ENCODE peak calls at places on chromosomes 4 and X, in six cellular contexts. One of them, this sample, is unnamed.

GRCh38 chr4:149522031-149522430 is 293.6 kb downstream of the IQCM start:
- DNase-seq in heart left ventricle: no peak
- DNase-seq in CD8-positive, alpha-beta T cell: no peak
- DNase-seq in tibial artery: no peak
- DNase-seq in PC-9: no peak
- DNase-seq in cardiac fibroblast: no peak
- DNase-seq in this sample: no peak

GRCh38 chr4:129429566-129430339 is 333.8 kb downstream of the C4orf33 start:
- DNase-seq in heart left ventricle: no peak
- DNase-seq in CD8-positive, alpha-beta T cell: no peak
- DNase-seq in tibial artery: no peak
- DNase-seq in PC-9: no peak
- DNase-seq in cardiac fibroblast: peak
- DNase-seq in this sample: no peak

GRCh38 chr4:31341601-31342375 is 621.6 kb downstream of the PCDH7 start:
- DNase-seq in heart left ventricle: no peak
- DNase-seq in CD8-positive, alpha-beta T cell: no peak
- DNase-seq in tibial artery: no peak
- DNase-seq in PC-9: no peak
- DNase-seq in cardiac fibroblast: no peak
- DNase-seq in this sample: no peak

GRCh38 chr4:157226601-157227000 is 6.1 kb downstream of the GRIA2 start:
- DNase-seq in heart left ventricle: no peak
- DNase-seq in CD8-positive, alpha-beta T cell: no peak
- DNase-seq in tibial artery: no peak
- DNase-seq in PC-9: no peak
- DNase-seq in cardiac fibroblast: no peak
- DNase-seq in this sample: no peak

GRCh38 chr4:88965053-88965452 is 91.9 kb downstream of the FAM13A start:
- DNase-seq in heart left ventricle: no peak
- DNase-seq in CD8-positive, alpha-beta T cell: no peak
- DNase-seq in tibial artery: no peak
- DNase-seq in PC-9: no peak
- DNase-seq in cardiac fibroblast: no peak
- DNase-seq in this sample: no peak

GRCh38 chr4:79575709-79576479 is 167.9 kb upstream of the GK2 start:
- DNase-seq in heart left ventricle: no peak
- DNase-seq in CD8-positive, alpha-beta T cell: no peak
- DNase-seq in tibial artery: no peak
- DNase-seq in PC-9: no peak
- DNase-seq in cardiac fibroblast: no peak
- DNase-seq in this sample: no peak

GRCh38 chr4:44100456-44100855 is 348.2 kb downstream of the KCTD8 start:
- DNase-seq in heart left ventricle: no peak
- DNase-seq in CD8-positive, alpha-beta T cell: no peak
- DNase-seq in tibial artery: no peak
- DNase-seq in PC-9: no peak
- DNase-seq in cardiac fibroblast: no peak
- DNase-seq in this sample: no peak

GRCh38 chr4:174256277-174256713 is 27.2 kb downstream of the FBXO8 start:
- DNase-seq in heart left ventricle: no peak
- DNase-seq in CD8-positive, alpha-beta T cell: no peak
- DNase-seq in tibial artery: no peak
- DNase-seq in PC-9: no peak
- DNase-seq in cardiac fibroblast: peak
- DNase-seq in this sample: no peak

GRCh38 chrX:92232182-92232581 is 453.0 kb downstream of the PCDH11X start:
- DNase-seq in heart left ventricle: no peak
- DNase-seq in CD8-positive, alpha-beta T cell: no peak
- DNase-seq in tibial artery: no peak
- DNase-seq in PC-9: no peak
- DNase-seq in cardiac fibroblast: no peak
- DNase-seq in this sample: no peak

GRCh38 chrX:66579219-66579618 is 59.7 kb downstream of the EDA2R start:
- DNase-seq in heart left ventricle: no peak
- DNase-seq in CD8-positive, alpha-beta T cell: no peak
- DNase-seq in tibial artery: no peak
- DNase-seq in PC-9: no peak
- DNase-seq in cardiac fibroblast: no peak
- DNase-seq in this sample: no peak

GRCh38 chr4:124738994-124739393 is 26.5 kb upstream of the ANKRD50 start:
- DNase-seq in heart left ventricle: no peak
- DNase-seq in CD8-positive, alpha-beta T cell: no peak
- DNase-seq in tibial artery: no peak
- DNase-seq in PC-9: no peak
- DNase-seq in cardiac fibroblast: no peak
- DNase-seq in this sample: no peak

GRCh38 chr4:75821966-75822365 is 80.3 kb downstream of the PPEF2 start:
- DNase-seq in heart left ventricle: no peak
- DNase-seq in CD8-positive, alpha-beta T cell: no peak
- DNase-seq in tibial artery: no peak
- DNase-seq in PC-9: no peak
- DNase-seq in cardiac fibroblast: peak
- DNase-seq in this sample: no peak

GRCh38 chr4:83852085-83852451 is 316.2 kb downstream of the GPAT3 start:
- DNase-seq in heart left ventricle: no peak
- DNase-seq in CD8-positive, alpha-beta T cell: no peak
- DNase-seq in tibial artery: no peak
- DNase-seq in PC-9: peak
- DNase-seq in cardiac fibroblast: no peak
- DNase-seq in this sample: no peak

GRCh38 chr4:89704651-89705395 is 132.1 kb downstream of the SNCA start:
- DNase-seq in heart left ventricle: no peak
- DNase-seq in CD8-positive, alpha-beta T cell: no peak
- DNase-seq in tibial artery: no peak
- DNase-seq in PC-9: no peak
- DNase-seq in cardiac fibroblast: no peak
- DNase-seq in this sample: no peak

DNA sequence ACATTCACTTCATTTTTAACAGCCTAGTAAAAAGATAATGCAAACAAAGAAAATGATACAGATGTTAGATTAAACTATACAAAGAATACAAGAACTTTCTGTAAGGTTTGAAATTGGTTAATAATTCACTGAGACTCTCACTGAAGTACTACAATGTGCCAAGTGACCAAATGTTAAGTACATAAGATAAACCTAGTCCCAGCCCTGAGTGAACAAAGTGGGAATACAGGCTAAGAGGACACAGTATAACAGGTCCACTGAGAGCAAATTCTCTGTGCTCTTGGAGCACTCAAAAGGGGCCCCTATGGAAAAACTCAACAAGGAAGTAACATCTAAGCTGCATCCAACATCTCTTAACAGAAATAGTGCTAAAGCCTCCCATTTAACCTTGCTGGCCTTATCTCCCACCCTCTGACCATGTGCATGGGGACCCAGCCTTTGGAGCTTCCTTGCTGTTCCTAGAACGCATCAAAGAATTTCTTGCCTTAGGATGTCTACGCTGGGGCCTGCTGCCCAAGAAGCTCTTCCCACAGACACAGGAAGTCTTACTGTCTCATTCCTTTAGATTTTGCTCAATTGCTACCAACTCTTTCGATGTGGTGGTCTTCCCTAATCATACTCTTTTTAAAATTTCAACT is 113.4 kb downstream of the ZAR1 start:
- DNase-seq in heart left ventricle: no peak
- DNase-seq in CD8-positive, alpha-beta T cell: no peak
- DNase-seq in tibial artery: no peak
- DNase-seq in PC-9: no peak
- DNase-seq in cardiac fibroblast: no peak
- DNase-seq in this sample: no peak
- H3K4me3 ChIP-seq in heart left ventricle: no peak
- H3K4me3 ChIP-seq in CD8-positive, alpha-beta T cell: no peak
- H3K4me3 ChIP-seq in tibial artery: no peak
- H3K4me3 ChIP-seq in PC-9: no peak
- H3K4me3 ChIP-seq in cardiac fibroblast: no peak
- H3K4me3 ChIP-seq in this sample: no peak

GRCh38 chrX:23902419-23902818 is 5.3 kb downstream of the APOO start:
- DNase-seq in heart left ventricle: no peak
- DNase-seq in CD8-positive, alpha-beta T cell: no peak
- DNase-seq in tibial artery: no peak
- DNase-seq in PC-9: peak
- DNase-seq in cardiac fibroblast: peak
- DNase-seq in this sample: no peak
- TF ChIP-seq CTCF in heart left ventricle: peak
- TF ChIP-seq CTCF in CD8-positive, alpha-beta T cell: peak
- TF ChIP-seq CTCF in tibial artery: peak
- TF ChIP-seq CTCF in PC-9: peak
- TF ChIP-seq CTCF in cardiac fibroblast: peak
- TF ChIP-seq CTCF in this sample: peak

GRCh38 chrX:40005290-40006011 is 92.3 kb downstream of the BCOR start:
- DNase-seq in heart left ventricle: no peak
- DNase-seq in CD8-positive, alpha-beta T cell: no peak
- DNase-seq in tibial artery: no peak
- DNase-seq in PC-9: no peak
- DNase-seq in cardiac fibroblast: peak
- DNase-seq in this sample: no peak
- H3K4me3 ChIP-seq in heart left ventricle: no peak
- H3K4me3 ChIP-seq in CD8-positive, alpha-beta T cell: peak
- H3K4me3 ChIP-seq in tibial artery: peak
- H3K4me3 ChIP-seq in PC-9: no peak
- H3K4me3 ChIP-seq in cardiac fibroblast: no peak
- H3K4me3 ChIP-seq in this sample: no peak

DNA sequence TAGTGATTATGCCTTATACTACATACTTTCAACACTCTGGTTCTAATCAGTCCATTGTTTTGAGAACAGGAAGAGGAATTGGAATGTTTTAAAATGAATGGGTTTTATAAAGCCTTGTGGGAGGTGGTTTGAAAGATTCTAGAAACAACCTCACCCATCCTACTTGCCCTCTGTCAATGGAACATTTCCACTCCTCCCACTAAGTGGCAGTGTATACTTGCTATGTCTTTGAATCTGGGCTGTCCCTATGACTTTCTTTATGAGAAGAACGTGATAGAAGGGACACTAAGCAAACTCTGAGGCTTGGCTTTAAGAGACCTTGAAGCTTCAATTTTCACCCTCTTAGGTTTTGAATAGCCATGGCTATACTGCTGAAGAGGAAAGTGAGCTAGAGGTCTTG is 611.2 kb downstream of the PPP4R3C start:
- DNase-seq in heart left ventricle: no peak
- DNase-seq in CD8-positive, alpha-beta T cell: no peak
- DNase-seq in tibial artery: no peak
- DNase-seq in PC-9: no peak
- DNase-seq in cardiac fibroblast: peak
- DNase-seq in this sample: no peak
- TF ChIP-seq CTCF in heart left ventricle: peak
- TF ChIP-seq CTCF in CD8-positive, alpha-beta T cell: no peak
- TF ChIP-seq CTCF in tibial artery: peak
- TF ChIP-seq CTCF in PC-9: no peak
- TF ChIP-seq CTCF in cardiac fibroblast: no peak
- TF ChIP-seq CTCF in this sample: no peak

GRCh38 chrX:1519022-1519497 is 17.9 kb downstream of the P2RY8 start:
- DNase-seq in heart left ventricle: no peak
- DNase-seq in CD8-positive, alpha-beta T cell: no peak
- DNase-seq in tibial artery: no peak
- DNase-seq in PC-9: no peak
- DNase-seq in cardiac fibroblast: no peak
- DNase-seq in this sample: no peak

GRCh38 chrX:1520350-1520749 is 16.6 kb downstream of the P2RY8 start:
- DNase-seq in heart left ventricle: no peak
- DNase-seq in CD8-positive, alpha-beta T cell: no peak
- DNase-seq in tibial artery: no peak
- DNase-seq in PC-9: no peak
- DNase-seq in cardiac fibroblast: no peak
- DNase-seq in this sample: no peak

GRCh38 chrX:1518512-1518911 is 18.5 kb downstream of the P2RY8 start:
- DNase-seq in heart left ventricle: no peak
- DNase-seq in CD8-positive, alpha-beta T cell: no peak
- DNase-seq in tibial artery: no peak
- DNase-seq in PC-9: no peak
- DNase-seq in cardiac fibroblast: no peak
- DNase-seq in this sample: no peak

GRCh38 chrX:1524874-1525582 is 12.0 kb downstream of the P2RY8 start:
- DNase-seq in heart left ventricle: no peak
- DNase-seq in CD8-positive, alpha-beta T cell: no peak
- DNase-seq in tibial artery: no peak
- DNase-seq in PC-9: no peak
- DNase-seq in cardiac fibroblast: no peak
- DNase-seq in this sample: no peak

DNA sequence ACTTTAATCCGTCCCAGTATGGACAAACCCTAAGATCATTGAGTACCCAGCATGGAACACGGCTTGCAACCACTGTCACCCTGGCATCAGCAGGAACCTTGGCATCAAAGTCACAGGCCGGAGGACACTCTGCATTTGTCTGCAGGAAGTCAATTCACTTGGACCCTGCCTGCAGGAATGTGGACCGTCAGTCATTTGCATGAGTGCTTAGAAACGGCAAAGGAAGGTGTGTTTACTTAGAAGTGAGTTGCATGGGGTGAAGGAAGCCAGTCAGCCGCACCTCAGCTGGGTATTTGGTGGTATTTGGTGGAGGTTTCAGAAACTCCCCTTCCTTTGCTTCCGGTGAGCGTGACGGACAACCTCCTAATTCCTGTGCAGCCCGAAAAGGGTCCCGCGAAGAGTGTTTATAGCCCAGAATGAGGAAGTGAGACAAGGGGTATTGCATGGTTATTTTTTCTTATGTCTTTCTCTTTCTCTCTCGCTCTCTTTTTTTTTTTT is 15.5 kb downstream of the P2RY8 start:
- DNase-seq in heart left ventricle: no peak
- DNase-seq in CD8-positive, alpha-beta T cell: peak
- DNase-seq in tibial artery: peak
- DNase-seq in PC-9: no peak
- DNase-seq in cardiac fibroblast: no peak
- DNase-seq in this sample: peak
- H3K4me3 ChIP-seq in heart left ventricle: no peak
- H3K4me3 ChIP-seq in CD8-positive, alpha-beta T cell: no peak
- H3K4me3 ChIP-seq in tibial artery: no peak
- H3K4me3 ChIP-seq in PC-9: no peak
- H3K4me3 ChIP-seq in cardiac fibroblast: no peak
- H3K4me3 ChIP-seq in this sample: peak

GRCh38 chr4:6548201-6548881 is 26.6 kb upstream of the MAN2B2 start:
- DNase-seq in heart left ventricle: peak
- DNase-seq in CD8-positive, alpha-beta T cell: no peak
- DNase-seq in tibial artery: no peak
- DNase-seq in PC-9: peak
- DNase-seq in cardiac fibroblast: peak
- DNase-seq in this sample: no peak
- TF ChIP-seq CTCF in heart left ventricle: peak
- TF ChIP-seq CTCF in CD8-positive, alpha-beta T cell: no peak
- TF ChIP-seq CTCF in tibial artery: no peak
- TF ChIP-seq CTCF in PC-9: peak
- TF ChIP-seq CTCF in cardiac fibroblast: peak
- TF ChIP-seq CTCF in this sample: peak

This sample was measured in GM12864.